ENCODE peak calls at places on chromosomes 4 and X, in eight cellular contexts. Y is brain microvascular endothelial cell, S is KG1, X is ELF-1, U is C1 segment of cervical spinal cord, G is A673, N is RPMI8226, P is progenitor cell of endocrine pancreas. C is an unnamed sample.
A peak's percentile ranks its signal among the peaks of the same experiment; 100 is the strongest.

GRCh38 chr4:25817059-25817681 is 45.6 kb downstream of the SEL1L3 start:
- DNase-seq in Y (peak; percentile 68), S (no peak), X (no peak), U (no peak), G (no peak), N (no peak), P (no peak), C (no peak)

GRCh38 chrX:132463411-132463810 is 25.4 kb downstream of the MBNL3 start:
- DNase-seq in Y (peak; percentile 27), S (no peak), X (peak; percentile 35), U (no peak), G (peak; percentile 33), N (peak; percentile 17), P (no peak), C (no peak)

GRCh38 chr4:54067163-54067562 is 2.8 kb upstream of the CHIC2 start:
- DNase-seq in Y (no peak), S (no peak), X (no peak), U (no peak), G (no peak), N (no peak), P (no peak), C (no peak)

GRCh38 chr4:78081541-78081940 is 24.4 kb downstream of the FRAS1 start:
- DNase-seq in Y (no peak), S (no peak), X (peak; percentile 80), U (no peak), G (no peak), N (no peak), P (no peak), C (no peak)

GRCh38 chr4:123705419-123705818 is 308.8 kb downstream of the SPRY1 start:
- DNase-seq in Y (no peak), S (no peak), X (no peak), U (no peak), G (no peak), N (no peak), P (no peak), C (no peak)

GRCh38 chr4:147790412-147790811 is 58.5 kb downstream of the ARHGAP10 start:
- DNase-seq in Y (no peak), S (no peak), X (no peak), U (no peak), G (no peak), N (no peak), P (no peak), C (no peak)

GRCh38 chrX:136220535-136220934 is 30.7 kb downstream of the MAP7D3 start:
- DNase-seq in Y (no peak), S (no peak), X (no peak), U (no peak), G (no peak), N (no peak), P (no peak), C (no peak)

GRCh38 chr4:173434226-173434625 is 35.3 kb upstream of the SCRG1 start:
- DNase-seq in Y (no peak), S (no peak), X (no peak), U (no peak), G (no peak), N (no peak), P (no peak), C (no peak)

GRCh38 chr4:171101845-171102244 is 711.4 kb upstream of the GALNTL6 start:
- DNase-seq in Y (no peak), S (no peak), X (no peak), U (no peak), G (no peak), N (no peak), P (no peak), C (no peak)

GRCh38 chrX:110440016-110440805 is 81.6 kb downstream of the RTL9 start:
- DNase-seq in Y (no peak), S (no peak), X (no peak), U (no peak), G (no peak), N (no peak), P (no peak), C (no peak)

GRCh38 chr4:184765473-184766346 is 31.8 kb upstream of the CENPU start:
- DNase-seq in Y (no peak), S (no peak), X (no peak), U (no peak), G (no peak), N (no peak), P (no peak), C (no peak)